ENCODE peak calls at places on chromosomes 13 and 19, in six cellular contexts. R, N, I, U, C and F are unnamed samples. For H3K4me1, the result is how much of the 10 kb centered on the place peaks cover.

GRCh38 chr19:12794936-12795335 is 3.6 kb downstream of the JUNB start:
- DNase-seq in R (no peak), N (no peak), I (no peak), U (no peak), C (no peak), F (no peak)

GRCh38 chr13:98827449-98827848 is 75.0 kb upstream of the SLC15A1 start:
- DNase-seq in R (no peak), N (no peak), I (no peak), U (no peak), C (no peak), F (no peak)

GRCh38 chr13:113518080-113518803 is 27.7 kb upstream of the DCUN1D2 start:
- DNase-seq in R (no peak), N (no peak), I (peak), U (no peak), C (no peak), F (no peak)

GRCh38 chr19:28539759-28540158 is 673.2 kb downstream of the UQCRFS1 start:
- DNase-seq in R (no peak), N (no peak), I (no peak), U (no peak), C (no peak), F (no peak)

GRCh38 chr19:44869728-44870470 is 21.2 kb upstream of the TOMM40 start:
- DNase-seq in R (no peak), N (no peak), I (no peak), U (no peak), C (peak), F (no peak)

GRCh38 chr13:25095862-25096453 is at the start of gene PABPC3:
- DNase-seq in R (no peak), N (no peak), I (no peak), U (no peak), C (no peak), F (no peak)

GRCh38 chr13:47679391-47679790 is 321.7 kb downstream of the SUCLA2 start:
- DNase-seq in R (no peak), N (no peak), I (no peak), U (no peak), C (peak), F (no peak)

GRCh38 chr13:101474419-101474957 is 22.0 kb downstream of the ITGBL1 start:
- DNase-seq in R (peak), N (no peak), I (no peak), U (no peak), C (peak), F (no peak)

GRCh38 chr19:19271828-19272599 is 1.1 kb downstream of the TM6SF2 start:
- DNase-seq in R (no peak), N (no peak), I (no peak), U (no peak), C (no peak), F (no peak)

GRCh38 chr13:27043013-27043412 is 128.6 kb downstream of the USP12 start:
- DNase-seq in R (peak), N (peak), I (no peak), U (no peak), C (peak), F (peak)

GRCh38 chr19:10335149-10336053 is 2.1 kb upstream of the RAVER1 start:
- DNase-seq in R (no peak), N (no peak), I (no peak), U (no peak), C (no peak), F (no peak)

GRCh38 chr13:46817081-46817480 is 20.1 kb upstream of the ESD start:
- DNase-seq in R (no peak), N (no peak), I (no peak), U (no peak), C (no peak), F (no peak)

GRCh38 chr13:21691928-21692327 is 21.1 kb downstream of the FGF9 start:
- DNase-seq in R (no peak), N (no peak), I (no peak), U (no peak), C (no peak), F (no peak)

GRCh38 chr13:110044521-110045200 is 258.3 kb upstream of the IRS2 start:
- DNase-seq in R (no peak), N (no peak), I (no peak), U (no peak), C (no peak), F (no peak)

GRCh38 chr13:49938921-49939320 is 2.8 kb upstream of the SPRYD7 start:
- DNase-seq in R (no peak), N (no peak), I (no peak), U (no peak), C (no peak), F (no peak)

GRCh38 chr19:45346449-45346848 is 5.9 kb downstream of the KLC3 start:
- DNase-seq in R (no peak), N (no peak), I (no peak), U (no peak), C (no peak), F (no peak)

GRCh38 chr13:21045101-21045500 is 16.3 kb downstream of the LATS2 start:
- DNase-seq in R (no peak), N (no peak), I (no peak), U (no peak), C (no peak), F (no peak)

GRCh38 chr13:25689539-25689938 is 317.8 kb downstream of the ATP8A2 start:
- DNase-seq in R (no peak), N (no peak), I (no peak), U (no peak), C (no peak), F (no peak)

GRCh38 chr13:27379126-27379525 is 45.3 kb upstream of the GTF3A start:
- DNase-seq in R (no peak), N (no peak), I (no peak), U (no peak), C (no peak), F (no peak)

GRCh38 chr19:13100031-13100588 is 2.5 kb downstream of the LYL1 start:
- DNase-seq in R (no peak), N (no peak), I (no peak), U (peak), C (no peak), F (peak)

GRCh38 chr19:3625996-3626472 is 556 bp downstream of the CACTIN start:
- DNase-seq in R (no peak), N (no peak), I (no peak), U (no peak), C (no peak), F (no peak)

GRCh38 chr19:29672933-29673336 is 7.7 kb downstream of the PLEKHF1 start:
- DNase-seq in R (no peak), N (no peak), I (no peak), U (peak), C (no peak), F (no peak)

GRCh38 chr13:112067871-112068305 is 939 bp downstream of the SOX1 start:
- DNase-seq in R (no peak), N (no peak), I (no peak), U (no peak), C (no peak), F (no peak)

GRCh38 chr13:112064222-112064621 is 2.7 kb upstream of the SOX1 start:
- DNase-seq in R (no peak), N (no peak), I (no peak), U (no peak), C (no peak), F (no peak)

GRCh38 chr13:36981156-36981743 is 17.9 kb downstream of the ALG5 start:
- DNase-seq in R (no peak), N (no peak), I (no peak), U (no peak), C (peak), F (no peak)

GRCh38 chr13:40168425-40169155 is 497.9 kb downstream of the FOXO1 start:
- DNase-seq in R (no peak), N (no peak), I (no peak), U (no peak), C (no peak), F (no peak)

GRCh38 chr13:80341098-80341701 is at the start of gene SPRY2:
- DNase-seq in R (peak), N (peak), I (peak), U (no peak), C (peak), F (peak)

DNA sequence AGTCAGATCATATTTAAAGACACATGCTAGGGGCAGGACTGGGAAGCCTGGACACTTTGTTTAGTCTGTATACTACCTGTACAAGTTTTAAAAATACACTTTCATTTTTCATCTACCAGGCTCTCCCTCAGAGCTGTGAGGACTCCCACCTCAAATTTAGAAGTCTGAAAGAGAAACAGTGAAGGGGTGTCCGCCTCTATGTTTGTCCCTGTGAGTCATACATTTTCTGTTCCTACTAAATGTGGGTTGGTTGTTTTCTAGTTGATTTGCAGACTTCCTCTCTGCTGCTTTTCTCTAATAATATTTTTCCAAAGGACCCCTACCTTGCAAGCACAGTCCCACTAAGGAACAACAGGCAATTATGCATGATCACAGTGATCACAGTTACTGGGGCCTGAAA is 110.5 kb downstream of the ENOX1 start:
- DNase-seq in R (no peak), N (no peak), I (no peak), U (no peak), C (no peak), F (no peak)
- H3K27ac ChIP-seq in R (no peak), N (no peak), I (no peak), U (no peak), C (no peak), F (no peak)

GRCh38 chr19:40681039-40681438 is 9.4 kb downstream of the NUMBL start:
- DNase-seq in R (no peak), N (no peak), I (no peak), U (no peak), C (no peak), F (no peak)
- H3K4me1 ChIP-seq in R (under half), N (under half), I (under half), U (under half), C (under half), F (under half)

DNA sequence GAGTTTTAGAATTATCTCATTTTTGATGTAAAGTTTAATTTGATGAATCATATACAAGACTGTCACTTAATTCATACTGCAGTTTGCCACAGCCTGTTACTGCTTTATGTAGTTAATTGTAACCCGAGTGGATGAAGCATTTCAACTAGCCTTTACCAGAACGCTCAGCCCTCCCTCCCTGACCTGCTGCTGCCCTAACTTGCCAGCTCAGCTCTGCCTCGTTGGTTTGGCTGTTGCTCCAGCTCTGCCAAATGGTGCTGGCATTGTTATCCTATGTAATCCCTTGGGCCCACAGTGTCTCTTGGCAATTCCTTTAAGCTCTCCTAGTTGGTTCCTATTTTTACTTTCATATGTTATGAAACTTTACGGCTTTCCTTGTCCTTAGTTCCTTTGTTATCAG is 113.3 kb downstream of the LMO7 start:
- DNase-seq in R (no peak), N (peak), I (no peak), U (no peak), C (peak), F (peak)
- H3K27ac ChIP-seq in R (no peak), N (peak), I (no peak), U (no peak), C (peak), F (peak)

GRCh38 chr19:1266818-1267440 is 2.2 kb upstream of the CIRBP start:
- DNase-seq in R (no peak), N (no peak), I (no peak), U (no peak), C (peak), F (peak)
- H3K4me1 ChIP-seq in R (under half), N (half or more), I (under half), U (under half), C (half or more), F (half or more)

GRCh38 chr13:71864981-71865857 is 1.8 kb downstream of the DACH1 start:
- DNase-seq in R (no peak), N (no peak), I (peak), U (no peak), C (no peak), F (no peak)
- H3K27ac ChIP-seq in R (peak), N (no peak), I (no peak), U (no peak), C (no peak), F (no peak)

GRCh38 chr19:38660724-38661123 is 13.3 kb downstream of the ACTN4 start:
- DNase-seq in R (no peak), N (no peak), I (no peak), U (no peak), C (no peak), F (no peak)
- H3K4me1 ChIP-seq in R (under half), N (half or more), I (half or more), U (half or more), C (half or more), F (half or more)

GRCh38 chr13:102817907-102818306 is 19.0 kb downstream of the BIVM start:
- DNase-seq in R (no peak), N (no peak), I (no peak), U (no peak), C (no peak), F (no peak)
- H3K27ac ChIP-seq in R (no peak), N (no peak), I (no peak), U (no peak), C (no peak), F (no peak)

DNA sequence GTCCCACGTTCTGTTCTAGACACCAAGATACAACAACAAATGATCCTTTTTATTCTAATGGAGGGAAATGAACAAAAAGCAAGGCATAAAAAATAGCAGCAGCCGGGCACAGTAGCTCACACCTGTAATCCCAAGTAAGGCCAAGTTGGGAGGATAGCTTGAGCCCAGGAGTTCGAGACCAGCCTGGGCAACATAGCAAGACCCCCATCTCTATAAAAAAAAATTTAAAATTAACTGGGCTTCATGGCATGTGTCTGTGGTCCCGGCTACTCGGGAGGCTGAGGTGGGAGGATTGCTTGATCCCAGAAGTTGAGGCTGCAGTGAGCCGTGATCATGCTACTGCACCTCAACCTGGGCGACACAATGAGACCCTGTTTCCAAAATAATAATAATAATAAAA is 1.0 kb downstream of the MIA start:
- DNase-seq in R (no peak), N (no peak), I (no peak), U (no peak), C (no peak), F (no peak)
- H3K4me1 ChIP-seq in R (under half), N (under half), I (under half), U (under half), C (under half), F (under half)